ENCODE peak calls at places on chromosomes 7 and 10, in ten cellular contexts. One of them, this sample, is unnamed.

GRCh38 chr10:48604408-48605263 is at the start of gene ARHGAP22:
- DNase-seq in colonic mucosa: peak
- DNase-seq in substantia nigra: no peak
- DNase-seq in Daoy: peak
- DNase-seq in HuH-7.5: no peak
- DNase-seq in NCI-H1436: no peak
- DNase-seq in CD8-positive, alpha-beta memory T cell: no peak
- DNase-seq in GM13977: peak
- DNase-seq in AG04449: no peak
- DNase-seq in upper lobe of right lung: peak
- DNase-seq in this sample: no peak

GRCh38 chr7:12485845-12486244 is 82.2 kb upstream of the VWDE start:
- DNase-seq in AG04449: no peak
- DNase-seq in substantia nigra: no peak
- DNase-seq in NCI-H1436: no peak
- DNase-seq in GM13977: no peak
- DNase-seq in CD8-positive, alpha-beta memory T cell: no peak
- DNase-seq in upper lobe of right lung: no peak
- DNase-seq in HuH-7.5: no peak
- DNase-seq in Daoy: no peak
- DNase-seq in colonic mucosa: no peak
- DNase-seq in this sample: no peak

GRCh38 chr7:131031100-131031868 is 296.4 kb upstream of the MKLN1 start:
- DNase-seq in upper lobe of right lung: no peak
- DNase-seq in substantia nigra: no peak
- DNase-seq in NCI-H1436: no peak
- DNase-seq in Daoy: no peak
- DNase-seq in CD8-positive, alpha-beta memory T cell: no peak
- DNase-seq in colonic mucosa: no peak
- DNase-seq in HuH-7.5: no peak
- DNase-seq in AG04449: no peak
- DNase-seq in GM13977: peak
- DNase-seq in this sample: peak

GRCh38 chr10:89879121-89879520 is 177.7 kb downstream of the KIF20B start:
- DNase-seq in GM13977: no peak
- DNase-seq in HuH-7.5: no peak
- DNase-seq in substantia nigra: no peak
- DNase-seq in CD8-positive, alpha-beta memory T cell: no peak
- DNase-seq in colonic mucosa: no peak
- DNase-seq in Daoy: no peak
- DNase-seq in upper lobe of right lung: no peak
- DNase-seq in AG04449: no peak
- DNase-seq in NCI-H1436: no peak
- DNase-seq in this sample: no peak

GRCh38 chr7:34158754-34159153 is 253.4 kb downstream of the BMPER start:
- DNase-seq in upper lobe of right lung: no peak
- DNase-seq in NCI-H1436: no peak
- DNase-seq in Daoy: peak
- DNase-seq in GM13977: no peak
- DNase-seq in substantia nigra: no peak
- DNase-seq in AG04449: no peak
- DNase-seq in colonic mucosa: no peak
- DNase-seq in HuH-7.5: no peak
- DNase-seq in CD8-positive, alpha-beta memory T cell: no peak
- DNase-seq in this sample: no peak

GRCh38 chr7:140155428-140155827 is 21.4 kb downstream of the KDM7A start:
- DNase-seq in CD8-positive, alpha-beta memory T cell: no peak
- DNase-seq in colonic mucosa: no peak
- DNase-seq in upper lobe of right lung: no peak
- DNase-seq in GM13977: no peak
- DNase-seq in AG04449: no peak
- DNase-seq in HuH-7.5: no peak
- DNase-seq in Daoy: no peak
- DNase-seq in NCI-H1436: no peak
- DNase-seq in substantia nigra: no peak
- DNase-seq in this sample: no peak

GRCh38 chr10:43128331-43128730 is 9.9 kb upstream of the CSGALNACT2 start:
- DNase-seq in HuH-7.5: no peak
- DNase-seq in AG04449: no peak
- DNase-seq in colonic mucosa: peak
- DNase-seq in NCI-H1436: no peak
- DNase-seq in upper lobe of right lung: no peak
- DNase-seq in substantia nigra: no peak
- DNase-seq in GM13977: no peak
- DNase-seq in Daoy: no peak
- DNase-seq in CD8-positive, alpha-beta memory T cell: no peak
- DNase-seq in this sample: no peak

GRCh38 chr7:70736715-70737460 is 395.1 kb upstream of the GALNT17 start:
- DNase-seq in substantia nigra: no peak
- DNase-seq in HuH-7.5: no peak
- DNase-seq in AG04449: peak
- DNase-seq in Daoy: peak
- DNase-seq in colonic mucosa: peak
- DNase-seq in CD8-positive, alpha-beta memory T cell: no peak
- DNase-seq in upper lobe of right lung: no peak
- DNase-seq in GM13977: no peak
- DNase-seq in NCI-H1436: no peak
- DNase-seq in this sample: no peak

GRCh38 chr10:79493806-79494205 is 18.5 kb upstream of the EIF5AL1 start:
- DNase-seq in AG04449: no peak
- DNase-seq in upper lobe of right lung: no peak
- DNase-seq in NCI-H1436: no peak
- DNase-seq in GM13977: no peak
- DNase-seq in Daoy: no peak
- DNase-seq in substantia nigra: no peak
- DNase-seq in HuH-7.5: no peak
- DNase-seq in CD8-positive, alpha-beta memory T cell: no peak
- DNase-seq in colonic mucosa: no peak
- DNase-seq in this sample: no peak

GRCh38 chr7:141231018-141231792 is 157.3 kb downstream of the TMEM178B start:
- DNase-seq in substantia nigra: no peak
- DNase-seq in HuH-7.5: peak
- DNase-seq in CD8-positive, alpha-beta memory T cell: no peak
- DNase-seq in GM13977: no peak
- DNase-seq in AG04449: no peak
- DNase-seq in Daoy: peak
- DNase-seq in NCI-H1436: no peak
- DNase-seq in upper lobe of right lung: no peak
- DNase-seq in colonic mucosa: no peak
- DNase-seq in this sample: no peak

GRCh38 chr7:81234896-81235295 is 316.0 kb upstream of the SEMA3C start:
- DNase-seq in GM13977: no peak
- DNase-seq in colonic mucosa: no peak
- DNase-seq in AG04449: no peak
- DNase-seq in NCI-H1436: no peak
- DNase-seq in CD8-positive, alpha-beta memory T cell: no peak
- DNase-seq in substantia nigra: no peak
- DNase-seq in upper lobe of right lung: no peak
- DNase-seq in HuH-7.5: no peak
- DNase-seq in Daoy: no peak
- DNase-seq in this sample: no peak

GRCh38 chr10:69327463-69328345 is 49.4 kb downstream of the HK1 start:
- DNase-seq in HuH-7.5: no peak
- DNase-seq in CD8-positive, alpha-beta memory T cell: peak
- DNase-seq in GM13977: peak
- DNase-seq in AG04449: no peak
- DNase-seq in colonic mucosa: peak
- DNase-seq in Daoy: no peak
- DNase-seq in substantia nigra: no peak
- DNase-seq in NCI-H1436: no peak
- DNase-seq in upper lobe of right lung: peak
- DNase-seq in this sample: peak

GRCh38 chr7:44978511-44979366 is at the start of gene MYO1G:
- DNase-seq in Daoy: peak
- DNase-seq in NCI-H1436: no peak
- DNase-seq in CD8-positive, alpha-beta memory T cell: peak
- DNase-seq in colonic mucosa: peak
- DNase-seq in HuH-7.5: no peak
- DNase-seq in AG04449: no peak
- DNase-seq in upper lobe of right lung: peak
- DNase-seq in substantia nigra: no peak
- DNase-seq in GM13977: peak
- DNase-seq in this sample: peak

GRCh38 chr10:69451784-69452251 is 553 bp downstream of the TSPAN15 start:
- DNase-seq in CD8-positive, alpha-beta memory T cell: no peak
- DNase-seq in Daoy: no peak
- DNase-seq in NCI-H1436: no peak
- DNase-seq in HuH-7.5: no peak
- DNase-seq in AG04449: no peak
- DNase-seq in colonic mucosa: peak
- DNase-seq in GM13977: no peak
- DNase-seq in substantia nigra: no peak
- DNase-seq in upper lobe of right lung: peak
- DNase-seq in this sample: no peak

GRCh38 chr7:29935111-29935510 is 54.5 kb downstream of the SCRN1 start:
- DNase-seq in Daoy: no peak
- DNase-seq in NCI-H1436: no peak
- DNase-seq in colonic mucosa: no peak
- DNase-seq in HuH-7.5: no peak
- DNase-seq in upper lobe of right lung: no peak
- DNase-seq in AG04449: no peak
- DNase-seq in GM13977: no peak
- DNase-seq in substantia nigra: no peak
- DNase-seq in CD8-positive, alpha-beta memory T cell: no peak
- DNase-seq in this sample: no peak

GRCh38 chr10:97267671-97268070 is 24.8 kb downstream of the ARHGAP19 start:
- DNase-seq in CD8-positive, alpha-beta memory T cell: no peak
- DNase-seq in HuH-7.5: no peak
- DNase-seq in AG04449: no peak
- DNase-seq in NCI-H1436: no peak
- DNase-seq in colonic mucosa: no peak
- DNase-seq in upper lobe of right lung: no peak
- DNase-seq in substantia nigra: no peak
- DNase-seq in GM13977: no peak
- DNase-seq in Daoy: no peak
- DNase-seq in this sample: no peak

GRCh38 chr10:85454386-85454785 is 912.2 kb downstream of the GRID1 start:
- DNase-seq in Daoy: no peak
- DNase-seq in colonic mucosa: no peak
- DNase-seq in NCI-H1436: no peak
- DNase-seq in GM13977: no peak
- DNase-seq in HuH-7.5: no peak
- DNase-seq in AG04449: no peak
- DNase-seq in substantia nigra: no peak
- DNase-seq in upper lobe of right lung: no peak
- DNase-seq in CD8-positive, alpha-beta memory T cell: no peak
- DNase-seq in this sample: no peak

GRCh38 chr10:58806323-58806722 is 293.7 kb downstream of the BICC1 start:
- DNase-seq in Daoy: no peak
- DNase-seq in substantia nigra: no peak
- DNase-seq in upper lobe of right lung: no peak
- DNase-seq in HuH-7.5: no peak
- DNase-seq in colonic mucosa: no peak
- DNase-seq in AG04449: no peak
- DNase-seq in GM13977: no peak
- DNase-seq in CD8-positive, alpha-beta memory T cell: no peak
- DNase-seq in NCI-H1436: no peak
- DNase-seq in this sample: no peak

GRCh38 chr10:16521311-16522016 is at the start of gene C1QL3:
- DNase-seq in upper lobe of right lung: no peak
- DNase-seq in HuH-7.5: no peak
- DNase-seq in AG04449: no peak
- DNase-seq in NCI-H1436: no peak
- DNase-seq in colonic mucosa: no peak
- DNase-seq in CD8-positive, alpha-beta memory T cell: no peak
- DNase-seq in substantia nigra: no peak
- DNase-seq in Daoy: peak
- DNase-seq in GM13977: peak
- DNase-seq in this sample: peak

GRCh38 chr7:3138992-3139391 is 95.3 kb upstream of the CARD11 start:
- DNase-seq in GM13977: no peak
- DNase-seq in colonic mucosa: no peak
- DNase-seq in Daoy: no peak
- DNase-seq in CD8-positive, alpha-beta memory T cell: no peak
- DNase-seq in upper lobe of right lung: no peak
- DNase-seq in HuH-7.5: no peak
- DNase-seq in substantia nigra: no peak
- DNase-seq in NCI-H1436: no peak
- DNase-seq in AG04449: no peak
- DNase-seq in this sample: no peak

GRCh38 chr10:132941640-132942051 is 724 bp downstream of the CFAP46 start:
- DNase-seq in Daoy: no peak
- DNase-seq in GM13977: no peak
- DNase-seq in CD8-positive, alpha-beta memory T cell: no peak
- DNase-seq in upper lobe of right lung: peak
- DNase-seq in HuH-7.5: no peak
- DNase-seq in NCI-H1436: no peak
- DNase-seq in AG04449: no peak
- DNase-seq in substantia nigra: no peak
- DNase-seq in colonic mucosa: no peak
- DNase-seq in this sample: no peak

GRCh38 chr7:84105582-84105981 is 89.0 kb downstream of the SEMA3A start:
- DNase-seq in GM13977: no peak
- DNase-seq in colonic mucosa: no peak
- DNase-seq in CD8-positive, alpha-beta memory T cell: no peak
- DNase-seq in Daoy: no peak
- DNase-seq in substantia nigra: no peak
- DNase-seq in HuH-7.5: no peak
- DNase-seq in NCI-H1436: no peak
- DNase-seq in upper lobe of right lung: no peak
- DNase-seq in AG04449: peak
- DNase-seq in this sample: no peak

GRCh38 chr10:129466703-129467345 is at the start of gene MGMT:
- DNase-seq in NCI-H1436: peak
- DNase-seq in Daoy: peak
- DNase-seq in substantia nigra: peak
- DNase-seq in HuH-7.5: peak
- DNase-seq in CD8-positive, alpha-beta memory T cell: peak
- DNase-seq in colonic mucosa: peak
- DNase-seq in AG04449: no peak
- DNase-seq in GM13977: peak
- DNase-seq in upper lobe of right lung: peak
- DNase-seq in this sample: peak

GRCh38 chr10:122176232-122176865 is 94.7 kb upstream of the BTBD16 start:
- DNase-seq in substantia nigra: no peak
- DNase-seq in CD8-positive, alpha-beta memory T cell: no peak
- DNase-seq in upper lobe of right lung: no peak
- DNase-seq in GM13977: no peak
- DNase-seq in AG04449: no peak
- DNase-seq in NCI-H1436: no peak
- DNase-seq in colonic mucosa: no peak
- DNase-seq in HuH-7.5: peak
- DNase-seq in Daoy: no peak
- DNase-seq in this sample: no peak

GRCh38 chr7:108037748-108038147 is 34.8 kb upstream of the LAMB1 start:
- DNase-seq in colonic mucosa: no peak
- DNase-seq in AG04449: no peak
- DNase-seq in HuH-7.5: no peak
- DNase-seq in substantia nigra: no peak
- DNase-seq in CD8-positive, alpha-beta memory T cell: no peak
- DNase-seq in upper lobe of right lung: no peak
- DNase-seq in Daoy: no peak
- DNase-seq in GM13977: no peak
- DNase-seq in NCI-H1436: no peak
- DNase-seq in this sample: no peak

GRCh38 chr7:115060095-115060830 is 138.4 kb downstream of the MDFIC start:
- DNase-seq in HuH-7.5: no peak
- DNase-seq in substantia nigra: no peak
- DNase-seq in colonic mucosa: no peak
- DNase-seq in NCI-H1436: no peak
- DNase-seq in CD8-positive, alpha-beta memory T cell: no peak
- DNase-seq in AG04449: no peak
- DNase-seq in GM13977: no peak
- DNase-seq in Daoy: no peak
- DNase-seq in upper lobe of right lung: no peak
- DNase-seq in this sample: no peak

GRCh38 chr7:103680161-103681144 is 234.4 kb upstream of the SLC26A5 start:
- DNase-seq in CD8-positive, alpha-beta memory T cell: no peak
- DNase-seq in Daoy: peak
- DNase-seq in AG04449: no peak
- DNase-seq in upper lobe of right lung: no peak
- DNase-seq in GM13977: no peak
- DNase-seq in HuH-7.5: no peak
- DNase-seq in NCI-H1436: no peak
- DNase-seq in substantia nigra: no peak
- DNase-seq in colonic mucosa: no peak
- DNase-seq in this sample: no peak

GRCh38 chr10:72375585-72375984 is 20.9 kb upstream of the DNAJB12 start:
- DNase-seq in CD8-positive, alpha-beta memory T cell: no peak
- DNase-seq in AG04449: no peak
- DNase-seq in colonic mucosa: no peak
- DNase-seq in NCI-H1436: no peak
- DNase-seq in substantia nigra: no peak
- DNase-seq in Daoy: no peak
- DNase-seq in HuH-7.5: no peak
- DNase-seq in upper lobe of right lung: no peak
- DNase-seq in GM13977: no peak
- DNase-seq in this sample: no peak

This sample was measured in GM06990.